ENCODE peak calls at places on chromosomes 12 and 14, in five cellular contexts. One of them, this sample, is unnamed.

GRCh38 chr14:50321009-50321660 is 9.0 kb downstream of the DMAC2L start:
- DNase-seq in progenitor cell of endocrine pancreas: no peak
- DNase-seq in stimulated activated naive B cell treated with anti-CD40 and anti-IgM and Interleukin-4, amounts not matched to agents 10 μg/mL and 1 μg/mL and 100 μg/mL, for 72 hours: peak; percentile 52
- DNase-seq in natural killer cell treated with Interleukin-12 subunit alpha and Interleukin-12 subunit beta and Interleukin-15 and Interleukin-18, amount 100 ng/mL, for 72 hours: peak; percentile 88
- DNase-seq in NCI-H460: peak; percentile 78
- DNase-seq in this sample: peak; percentile 93

GRCh38 chr12:29088611-29089219 is 60.4 kb upstream of the FAR2 start:
- DNase-seq in progenitor cell of endocrine pancreas: no peak
- DNase-seq in stimulated activated naive B cell treated with anti-CD40 and anti-IgM and Interleukin-4, amounts not matched to agents 10 μg/mL and 1 μg/mL and 100 μg/mL, for 72 hours: no peak
- DNase-seq in natural killer cell treated with Interleukin-12 subunit alpha and Interleukin-12 subunit beta and Interleukin-15 and Interleukin-18, amount 100 ng/mL, for 72 hours: no peak
- DNase-seq in NCI-H460: no peak
- DNase-seq in this sample: peak; percentile 30

GRCh38 chr12:4679711-4680110 is 30.8 kb downstream of the NDUFA9 start:
- DNase-seq in progenitor cell of endocrine pancreas: no peak
- DNase-seq in stimulated activated naive B cell treated with anti-CD40 and anti-IgM and Interleukin-4, amounts not matched to agents 10 μg/mL and 1 μg/mL and 100 μg/mL, for 72 hours: no peak
- DNase-seq in natural killer cell treated with Interleukin-12 subunit alpha and Interleukin-12 subunit beta and Interleukin-15 and Interleukin-18, amount 100 ng/mL, for 72 hours: no peak
- DNase-seq in NCI-H460: no peak
- DNase-seq in this sample: no peak

GRCh38 chr14:73008501-73008900 is 18.4 kb downstream of the ZFYVE1 start:
- DNase-seq in progenitor cell of endocrine pancreas: no peak
- DNase-seq in stimulated activated naive B cell treated with anti-CD40 and anti-IgM and Interleukin-4, amounts not matched to agents 10 μg/mL and 1 μg/mL and 100 μg/mL, for 72 hours: no peak
- DNase-seq in natural killer cell treated with Interleukin-12 subunit alpha and Interleukin-12 subunit beta and Interleukin-15 and Interleukin-18, amount 100 ng/mL, for 72 hours: no peak
- DNase-seq in NCI-H460: no peak
- DNase-seq in this sample: peak; percentile 37

GRCh38 chr12:100758083-100758482 is 36.5 kb upstream of the ANO4 start:
- DNase-seq in progenitor cell of endocrine pancreas: no peak
- DNase-seq in stimulated activated naive B cell treated with anti-CD40 and anti-IgM and Interleukin-4, amounts not matched to agents 10 μg/mL and 1 μg/mL and 100 μg/mL, for 72 hours: no peak
- DNase-seq in natural killer cell treated with Interleukin-12 subunit alpha and Interleukin-12 subunit beta and Interleukin-15 and Interleukin-18, amount 100 ng/mL, for 72 hours: no peak
- DNase-seq in NCI-H460: no peak
- DNase-seq in this sample: no peak

GRCh38 chr12:57522887-57523705 is 472 bp downstream of the MBD6 start:
- DNase-seq in progenitor cell of endocrine pancreas: peak; percentile 37
- DNase-seq in stimulated activated naive B cell treated with anti-CD40 and anti-IgM and Interleukin-4, amounts not matched to agents 10 μg/mL and 1 μg/mL and 100 μg/mL, for 72 hours: peak; percentile 35
- DNase-seq in natural killer cell treated with Interleukin-12 subunit alpha and Interleukin-12 subunit beta and Interleukin-15 and Interleukin-18, amount 100 ng/mL, for 72 hours: no peak
- DNase-seq in NCI-H460: no peak
- DNase-seq in this sample: peak; percentile 43

GRCh38 chr12:2053675-2054070 is 886 bp downstream of the CACNA1C start:
- DNase-seq in progenitor cell of endocrine pancreas: no peak
- DNase-seq in stimulated activated naive B cell treated with anti-CD40 and anti-IgM and Interleukin-4, amounts not matched to agents 10 μg/mL and 1 μg/mL and 100 μg/mL, for 72 hours: no peak
- DNase-seq in natural killer cell treated with Interleukin-12 subunit alpha and Interleukin-12 subunit beta and Interleukin-15 and Interleukin-18, amount 100 ng/mL, for 72 hours: no peak
- DNase-seq in NCI-H460: no peak
- DNase-seq in this sample: peak; percentile 39

GRCh38 chr14:95547626-95548327 is 12.9 kb downstream of the GLRX5 start:
- DNase-seq in progenitor cell of endocrine pancreas: no peak
- DNase-seq in stimulated activated naive B cell treated with anti-CD40 and anti-IgM and Interleukin-4, amounts not matched to agents 10 μg/mL and 1 μg/mL and 100 μg/mL, for 72 hours: no peak
- DNase-seq in natural killer cell treated with Interleukin-12 subunit alpha and Interleukin-12 subunit beta and Interleukin-15 and Interleukin-18, amount 100 ng/mL, for 72 hours: no peak
- DNase-seq in NCI-H460: no peak
- DNase-seq in this sample: peak; percentile 79

GRCh38 chr12:3744216-3744883 is 8.6 kb downstream of the CRACR2A start:
- DNase-seq in progenitor cell of endocrine pancreas: no peak
- DNase-seq in stimulated activated naive B cell treated with anti-CD40 and anti-IgM and Interleukin-4, amounts not matched to agents 10 μg/mL and 1 μg/mL and 100 μg/mL, for 72 hours: no peak
- DNase-seq in natural killer cell treated with Interleukin-12 subunit alpha and Interleukin-12 subunit beta and Interleukin-15 and Interleukin-18, amount 100 ng/mL, for 72 hours: no peak
- DNase-seq in NCI-H460: no peak
- DNase-seq in this sample: no peak

GRCh38 chr14:105432657-105433056 is 13.0 kb downstream of the MTA1 start:
- DNase-seq in progenitor cell of endocrine pancreas: no peak
- DNase-seq in stimulated activated naive B cell treated with anti-CD40 and anti-IgM and Interleukin-4, amounts not matched to agents 10 μg/mL and 1 μg/mL and 100 μg/mL, for 72 hours: no peak
- DNase-seq in natural killer cell treated with Interleukin-12 subunit alpha and Interleukin-12 subunit beta and Interleukin-15 and Interleukin-18, amount 100 ng/mL, for 72 hours: no peak
- DNase-seq in NCI-H460: no peak
- DNase-seq in this sample: no peak

GRCh38 chr14:50001999-50002925 is 109.4 kb downstream of the ARF6 start:
- DNase-seq in progenitor cell of endocrine pancreas: no peak
- DNase-seq in stimulated activated naive B cell treated with anti-CD40 and anti-IgM and Interleukin-4, amounts not matched to agents 10 μg/mL and 1 μg/mL and 100 μg/mL, for 72 hours: peak; percentile 50
- DNase-seq in natural killer cell treated with Interleukin-12 subunit alpha and Interleukin-12 subunit beta and Interleukin-15 and Interleukin-18, amount 100 ng/mL, for 72 hours: peak; percentile 92
- DNase-seq in NCI-H460: no peak
- DNase-seq in this sample: peak; percentile 57

This sample was measured in M059J.